ENCODE peak calls at places on chromosomes 16 and 17, in five cellular contexts. One of them, this sample, is unnamed.

GRCh38 chr17:78492116-78492799 is 84.9 kb downstream of the DNAH17 start:
- DNase-seq in GM23338: peak
- DNase-seq in hepatocyte: no peak
- DNase-seq in IMR-90: no peak
- DNase-seq in neural progenitor cell: no peak
- DNase-seq in this sample: no peak

GRCh38 chr17:77325826-77326581 is 185.2 kb downstream of the SEC14L1 start:
- DNase-seq in neural progenitor cell: no peak
- DNase-seq in IMR-90: no peak
- DNase-seq in hepatocyte: peak
- DNase-seq in GM23338: no peak
- DNase-seq in this sample: no peak

GRCh38 chr17:13576661-13577526 is 24.8 kb downstream of the HS3ST3A1 start:
- DNase-seq in IMR-90: no peak
- DNase-seq in neural progenitor cell: no peak
- DNase-seq in GM23338: no peak
- DNase-seq in hepatocyte: no peak
- DNase-seq in this sample: no peak

GRCh38 chr16:58563235-58563634 is 47.9 kb downstream of the SETD6 start:
- DNase-seq in neural progenitor cell: no peak
- DNase-seq in IMR-90: peak
- DNase-seq in GM23338: no peak
- DNase-seq in hepatocyte: no peak
- DNase-seq in this sample: peak

GRCh38 chr17:30336369-30337171 is 2.7 kb upstream of the TMIGD1 start:
- DNase-seq in IMR-90: peak
- DNase-seq in neural progenitor cell: peak
- DNase-seq in hepatocyte: peak
- DNase-seq in GM23338: peak
- DNase-seq in this sample: peak

GRCh38 chr17:39225974-39226683 is 384 bp upstream of the STAC2 start:
- DNase-seq in neural progenitor cell: peak
- DNase-seq in GM23338: peak
- DNase-seq in hepatocyte: peak
- DNase-seq in IMR-90: peak
- DNase-seq in this sample: no peak

GRCh38 chr17:83145358-83145738 is 65.9 kb downstream of the METRNL start:
- DNase-seq in GM23338: no peak
- DNase-seq in IMR-90: no peak
- DNase-seq in hepatocyte: no peak
- DNase-seq in neural progenitor cell: peak
- DNase-seq in this sample: no peak

GRCh38 chr17:32277284-32277683 is 11.7 kb downstream of the RHBDL3 start:
- DNase-seq in GM23338: peak
- DNase-seq in hepatocyte: peak
- DNase-seq in IMR-90: peak
- DNase-seq in neural progenitor cell: peak
- DNase-seq in this sample: peak

GRCh38 chr17:15321556-15322250 is 19.7 kb downstream of the TEKT3 start:
- DNase-seq in hepatocyte: no peak
- DNase-seq in IMR-90: peak
- DNase-seq in neural progenitor cell: no peak
- DNase-seq in GM23338: no peak
- DNase-seq in this sample: peak

GRCh38 chr17:30333503-30334240 is at the start of gene TMIGD1:
- DNase-seq in GM23338: no peak
- DNase-seq in neural progenitor cell: no peak
- DNase-seq in IMR-90: no peak
- DNase-seq in hepatocyte: no peak
- DNase-seq in this sample: no peak

GRCh38 chr16:20995711-20996110 is 95.1 kb downstream of the LYRM1 start:
- DNase-seq in hepatocyte: no peak
- DNase-seq in neural progenitor cell: no peak
- DNase-seq in IMR-90: no peak
- DNase-seq in GM23338: no peak
- DNase-seq in this sample: no peak

GRCh38 chr17:75081611-75082540 is 5.9 kb upstream of the SLC16A5 start:
- DNase-seq in hepatocyte: peak
- DNase-seq in neural progenitor cell: no peak
- DNase-seq in IMR-90: no peak
- DNase-seq in GM23338: no peak
- DNase-seq in this sample: no peak

GRCh38 chr16:84920333-84920732 is 91.0 kb downstream of the ZDHHC7 start:
- DNase-seq in GM23338: no peak
- DNase-seq in IMR-90: no peak
- DNase-seq in hepatocyte: no peak
- DNase-seq in neural progenitor cell: no peak
- DNase-seq in this sample: no peak

GRCh38 chr17:57849874-57850754 is at the start of gene MRPS23:
- DNase-seq in neural progenitor cell: peak
- DNase-seq in GM23338: peak
- DNase-seq in hepatocyte: peak
- DNase-seq in IMR-90: peak
- DNase-seq in this sample: peak

GRCh38 chr17:2798679-2799078 is 2.4 kb downstream of the RAP1GAP2 start:
- DNase-seq in neural progenitor cell: peak
- DNase-seq in IMR-90: no peak
- DNase-seq in hepatocyte: no peak
- DNase-seq in GM23338: peak
- DNase-seq in this sample: no peak

GRCh38 chr16:57984443-57985203 is 13.7 kb upstream of the CNGB1 start:
- DNase-seq in IMR-90: peak
- DNase-seq in hepatocyte: peak
- DNase-seq in GM23338: peak
- DNase-seq in neural progenitor cell: peak
- DNase-seq in this sample: peak

GRCh38 chr17:50830298-50830697 is 5.1 kb upstream of the WFIKKN2 start:
- DNase-seq in IMR-90: no peak
- DNase-seq in hepatocyte: no peak
- DNase-seq in neural progenitor cell: no peak
- DNase-seq in GM23338: no peak
- DNase-seq in this sample: no peak

GRCh38 chr16:60110531-60110930 is 1376.4 kb upstream of the GOT2 start:
- DNase-seq in GM23338: no peak
- DNase-seq in neural progenitor cell: no peak
- DNase-seq in hepatocyte: no peak
- DNase-seq in IMR-90: no peak
- DNase-seq in this sample: no peak

GRCh38 chr17:602436-602835 is 112.2 kb downstream of the VPS53 start:
- DNase-seq in neural progenitor cell: no peak
- DNase-seq in hepatocyte: peak
- DNase-seq in IMR-90: peak
- DNase-seq in GM23338: no peak
- DNase-seq in this sample: no peak

GRCh38 chr16:4083347-4083870 is 32.8 kb downstream of the ADCY9 start:
- DNase-seq in GM23338: no peak
- DNase-seq in IMR-90: no peak
- DNase-seq in hepatocyte: no peak
- DNase-seq in neural progenitor cell: no peak
- DNase-seq in this sample: no peak

GRCh38 chr17:75289832-75290337 is 652 bp upstream of the SLC25A19 start:
- DNase-seq in hepatocyte: peak
- DNase-seq in IMR-90: peak
- DNase-seq in neural progenitor cell: no peak
- DNase-seq in GM23338: peak
- DNase-seq in this sample: no peak

GRCh38 chr16:84553873-84554399 is 49.5 kb upstream of the MEAK7 start:
- DNase-seq in hepatocyte: no peak
- DNase-seq in GM23338: no peak
- DNase-seq in neural progenitor cell: no peak
- DNase-seq in IMR-90: no peak
- DNase-seq in this sample: no peak

GRCh38 chr17:72110953-72111339 is 9.9 kb upstream of the SOX9 start:
- DNase-seq in IMR-90: no peak
- DNase-seq in GM23338: no peak
- DNase-seq in hepatocyte: no peak
- DNase-seq in neural progenitor cell: no peak
- DNase-seq in this sample: no peak
- H3K4me2 ChIP-seq in IMR-90: peak
- H3K4me2 ChIP-seq in GM23338: peak
- H3K4me2 ChIP-seq in hepatocyte: peak
- H3K4me2 ChIP-seq in neural progenitor cell: peak
- H3K4me2 ChIP-seq in this sample: peak

DNA sequence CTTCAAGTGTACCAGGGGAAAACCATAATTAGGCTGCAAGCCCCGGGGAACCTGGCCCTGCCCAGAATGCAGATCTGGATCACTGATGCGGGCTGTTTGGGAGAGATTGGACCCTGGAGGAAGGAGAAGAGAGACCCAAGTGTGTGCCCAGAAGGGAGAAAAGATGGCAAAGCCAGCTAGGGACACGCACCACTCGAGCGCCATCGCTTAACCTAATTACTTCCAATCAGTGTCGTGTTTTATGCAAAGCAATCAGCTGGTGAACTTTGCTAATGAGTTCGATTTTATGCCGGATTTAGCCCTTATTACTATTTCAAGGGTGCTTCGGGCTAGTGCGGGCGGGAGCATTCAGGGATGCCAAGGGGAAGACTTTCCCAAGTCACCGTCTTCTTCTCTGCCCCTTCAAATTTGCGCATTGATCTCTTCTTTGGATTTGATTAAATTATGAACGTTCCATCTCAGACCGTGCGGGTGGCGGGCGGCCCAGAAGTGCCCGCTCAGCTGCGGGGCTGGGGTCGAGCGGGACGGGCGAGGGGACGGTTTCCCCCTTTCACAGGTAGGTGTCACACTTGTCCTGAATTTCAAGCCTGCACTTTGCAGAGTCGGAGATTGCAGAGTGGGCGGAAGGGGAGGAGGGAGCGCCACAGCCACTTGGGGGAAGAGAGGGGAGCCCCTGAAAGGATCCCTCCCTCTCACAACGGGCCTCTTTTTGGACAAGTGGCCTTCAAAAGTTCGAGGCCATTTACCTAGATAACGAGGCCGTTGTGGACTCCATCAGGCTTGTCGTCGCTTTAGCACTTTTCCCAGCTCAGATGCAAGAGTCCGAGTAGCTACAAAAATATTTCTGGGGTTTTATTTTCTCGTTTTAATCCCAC is 4.1 kb downstream of the IRX5 start:
- DNase-seq in hepatocyte: peak
- DNase-seq in GM23338: peak
- DNase-seq in IMR-90: no peak
- DNase-seq in neural progenitor cell: peak
- DNase-seq in this sample: peak
- TF ChIP-seq CTCF in hepatocyte: peak
- TF ChIP-seq CTCF in GM23338: peak
- TF ChIP-seq CTCF in IMR-90: no peak
- TF ChIP-seq CTCF in neural progenitor cell: peak
- TF ChIP-seq CTCF in this sample: no peak

GRCh38 chr16:72865258-72865657 is 182.7 kb downstream of the ZFHX3 start:
- DNase-seq in IMR-90: no peak
- DNase-seq in GM23338: no peak
- DNase-seq in hepatocyte: no peak
- DNase-seq in neural progenitor cell: no peak
- DNase-seq in this sample: no peak

GRCh38 chr16:72862090-72862489 is 185.8 kb downstream of the ZFHX3 start:
- DNase-seq in hepatocyte: no peak
- DNase-seq in neural progenitor cell: no peak
- DNase-seq in IMR-90: no peak
- DNase-seq in GM23338: no peak
- DNase-seq in this sample: no peak

GRCh38 chr16:72860726-72861562 is 187.0 kb downstream of the ZFHX3 start:
- DNase-seq in IMR-90: no peak
- DNase-seq in neural progenitor cell: no peak
- DNase-seq in hepatocyte: no peak
- DNase-seq in GM23338: no peak
- DNase-seq in this sample: no peak

GRCh38 chr16:72865835-72866234 is 182.1 kb downstream of the ZFHX3 start:
- DNase-seq in hepatocyte: no peak
- DNase-seq in GM23338: no peak
- DNase-seq in neural progenitor cell: no peak
- DNase-seq in IMR-90: no peak
- DNase-seq in this sample: no peak

DNA sequence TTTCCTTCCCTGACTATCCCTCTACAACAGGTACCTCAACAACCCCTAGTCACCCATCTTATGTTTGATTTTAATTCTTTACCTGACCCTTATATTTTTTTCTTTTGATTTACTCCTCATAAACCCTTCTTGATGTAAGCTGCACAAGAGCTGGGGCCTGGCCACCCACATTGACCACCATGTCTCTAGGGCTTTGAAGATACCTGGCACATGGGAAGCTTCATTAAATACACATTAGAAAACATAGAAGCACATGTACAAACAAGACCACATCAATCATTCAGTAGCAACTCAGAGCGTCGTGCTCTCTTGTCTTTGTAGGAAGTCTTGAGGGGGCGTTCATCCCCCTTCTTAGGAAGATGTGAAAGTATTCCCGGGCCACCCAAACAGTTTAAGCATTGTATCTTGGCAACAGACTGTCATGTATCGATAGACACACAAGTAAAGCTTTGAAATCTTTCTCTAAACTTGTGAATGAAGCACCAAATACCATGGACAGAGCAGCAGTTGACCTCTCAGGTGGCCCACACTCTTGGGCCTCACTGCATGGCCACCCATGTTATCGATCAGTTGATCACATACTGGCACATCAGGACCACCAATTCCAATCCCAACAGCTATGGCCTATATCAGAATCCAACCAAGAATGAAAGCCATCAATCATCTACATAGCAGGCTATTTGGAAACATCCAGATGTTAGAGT is 183.6 kb downstream of the ZFHX3 start:
- DNase-seq in hepatocyte: no peak
- DNase-seq in GM23338: no peak
- DNase-seq in neural progenitor cell: no peak
- DNase-seq in IMR-90: no peak
- DNase-seq in this sample: no peak
- H2AFZ ChIP-seq in hepatocyte: no peak
- H2AFZ ChIP-seq in GM23338: no peak
- H2AFZ ChIP-seq in neural progenitor cell: no peak
- H2AFZ ChIP-seq in IMR-90: no peak
- H2AFZ ChIP-seq in this sample: no peak

DNA sequence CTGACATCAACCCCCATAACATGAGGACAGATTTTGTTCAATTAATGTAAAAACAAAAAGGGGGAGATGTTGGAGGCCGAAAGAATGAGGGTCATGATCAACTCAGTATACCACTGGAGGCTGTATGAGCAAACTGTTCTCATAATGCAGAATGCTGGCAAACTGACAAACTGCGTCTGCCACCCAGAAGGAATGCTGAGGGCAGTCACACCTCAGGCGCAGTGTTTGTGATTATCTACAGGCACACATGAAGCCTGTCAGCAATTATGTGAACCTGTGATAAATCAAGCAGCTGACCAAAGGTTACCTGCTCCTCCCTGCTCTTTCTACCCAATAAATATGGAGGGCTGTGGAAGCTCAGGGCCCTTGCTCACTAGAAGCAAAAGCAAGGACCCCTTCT is 27.3 kb downstream of the CD300LG start:
- DNase-seq in GM23338: no peak
- DNase-seq in IMR-90: no peak
- DNase-seq in hepatocyte: peak
- DNase-seq in neural progenitor cell: no peak
- DNase-seq in this sample: no peak
- H3K4me2 ChIP-seq in GM23338: no peak
- H3K4me2 ChIP-seq in IMR-90: no peak
- H3K4me2 ChIP-seq in hepatocyte: no peak
- H3K4me2 ChIP-seq in neural progenitor cell: no peak
- H3K4me2 ChIP-seq in this sample: no peak

This sample was measured in astrocyte.